ENCODE peak calls at places on chromosome X, in six cellular contexts. B, S, R, D, G and E are unnamed samples.
A peak's percentile ranks its signal among the peaks of the same experiment; 100 is the strongest.

GRCh38 chrX:112698946-112699345 is 19.2 kb upstream of the LHFPL1 start:
- DNase-seq in B (no peak), S (no peak), R (no peak), D (no peak), G (no peak), E (no peak)

GRCh38 chrX:1578511-1579173 is 12.8 kb upstream of the AKAP17A start:
- DNase-seq in B (peak; percentile 40), S (no peak), R (no peak), D (no peak), G (no peak), E (no peak)

GRCh38 chrX:131609480-131609879 is 65.6 kb downstream of the OR13H1 start:
- DNase-seq in B (no peak), S (no peak), R (no peak), D (no peak), G (no peak), E (no peak)

GRCh38 chrX:133709486-133709885 is 275.9 kb downstream of the GPC3 start:
- DNase-seq in B (no peak), S (no peak), R (no peak), D (no peak), G (no peak), E (no peak)

GRCh38 chrX:48703228-48703627 is 6.7 kb downstream of the SUV39H1 start:
- DNase-seq in B (no peak), S (no peak), R (no peak), D (peak; percentile 48), G (no peak), E (no peak)

GRCh38 chrX:102841706-102842003 is 95.4 kb upstream of the RAB40AL start:
- DNase-seq in B (no peak), S (no peak), R (no peak), D (no peak), G (no peak), E (no peak)

GRCh38 chrX:57906790-57907189 is 3.5 kb downstream of the ZXDA start:
- DNase-seq in B (no peak), S (no peak), R (no peak), D (no peak), G (peak; percentile 76), E (no peak)

GRCh38 chrX:101488796-101489195 is 3.5 kb downstream of the ARMCX4 start:
- DNase-seq in B (no peak), S (no peak), R (no peak), D (no peak), G (no peak), E (no peak)

GRCh38 chrX:27350476-27350875 is 112.7 kb downstream of the PPP4R3C start:
- DNase-seq in B (no peak), S (no peak), R (no peak), D (no peak), G (no peak), E (no peak)

DNA sequence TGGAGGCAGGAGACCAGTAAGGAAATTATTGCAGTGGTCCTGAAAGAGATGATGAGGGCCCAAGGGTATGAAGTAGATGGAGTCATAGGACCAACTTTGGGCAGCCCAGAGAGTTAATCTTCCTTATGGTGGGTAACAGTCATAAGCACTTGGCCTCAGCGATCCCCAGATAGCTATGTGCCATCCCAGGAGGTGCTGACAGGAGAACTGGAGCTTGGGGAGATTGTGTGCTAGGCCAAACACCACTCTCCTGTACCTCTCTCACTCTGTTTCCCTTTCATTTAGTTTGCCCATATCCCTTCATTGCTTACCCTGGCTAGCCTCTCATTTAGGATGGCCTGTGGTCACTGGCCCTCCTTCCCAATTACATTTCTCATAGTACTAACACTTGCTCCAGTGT is 60.0 kb downstream of the TMEM164 start:
- DNase-seq in B (no peak), S (no peak), R (no peak), D (no peak), G (no peak), E (no peak)
- H3K4me1 ChIP-seq in B (no peaks in the 10 kb centered on the region), S (peaks cover 7% of the 10 kb centered on the region), R (no peaks in the 10 kb centered on the region), D (no peaks in the 10 kb centered on the region), G (no peaks in the 10 kb centered on the region), E (no peaks in the 10 kb centered on the region)

DNA sequence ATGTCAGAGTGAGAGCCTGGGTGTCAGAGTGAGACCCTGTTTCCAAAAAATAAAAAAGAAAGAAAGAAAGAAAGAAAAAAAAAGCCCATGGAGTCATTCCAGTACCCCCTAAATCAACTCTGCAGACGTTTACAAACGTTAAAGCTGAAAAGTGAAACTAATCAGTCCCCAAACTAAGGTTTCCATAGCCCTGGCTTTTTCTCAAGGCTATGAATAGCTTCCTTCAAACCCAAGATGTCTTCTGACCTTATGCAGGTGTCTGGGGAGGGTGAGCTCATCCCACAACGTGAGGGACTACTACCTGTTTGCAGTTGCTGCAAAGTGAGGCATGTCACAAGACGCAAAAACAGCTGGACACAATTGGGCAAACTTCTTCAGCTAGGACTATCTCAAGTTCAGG is 144.0 kb downstream of the SH3KBP1 start:
- DNase-seq in B (no peak), S (no peak), R (no peak), D (no peak), G (no peak), E (no peak)
- H3K4me1 ChIP-seq in B (peaks cover 94% of the 10 kb centered on the region), S (no peaks in the 10 kb centered on the region), R (no peaks in the 10 kb centered on the region), D (no peaks in the 10 kb centered on the region), G (no peaks in the 10 kb centered on the region), E (no peaks in the 10 kb centered on the region)

DNA sequence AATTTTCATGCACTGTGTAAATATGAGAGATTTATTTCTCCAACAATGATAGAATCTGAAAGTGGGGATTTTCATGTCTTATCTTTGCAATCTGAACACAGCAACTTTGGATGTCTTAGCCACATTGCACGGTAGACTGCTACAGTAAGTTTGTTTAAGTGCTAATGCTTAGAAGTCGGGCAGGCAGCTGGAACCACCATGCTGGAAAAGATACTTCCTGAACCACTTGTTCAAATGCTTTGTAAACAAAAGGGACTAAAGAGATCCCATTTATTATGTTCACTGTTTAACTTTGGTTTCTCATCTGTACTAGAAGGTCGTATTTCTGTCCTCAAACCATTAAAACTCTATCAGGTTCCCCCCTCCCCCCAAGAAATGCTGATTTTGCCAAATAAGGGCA is 555.9 kb upstream of the DIPK2B start:
- DNase-seq in B (no peak), S (no peak), R (no peak), D (no peak), G (peak; percentile 31), E (peak; percentile 34)
- H3K4me1 ChIP-seq in B (peaks cover 42% of the 10 kb centered on the region), S (no peaks in the 10 kb centered on the region), R (no peaks in the 10 kb centered on the region), D (no peaks in the 10 kb centered on the region), G (peaks cover 84% of the 10 kb centered on the region), E (no peaks in the 10 kb centered on the region)

DNA sequence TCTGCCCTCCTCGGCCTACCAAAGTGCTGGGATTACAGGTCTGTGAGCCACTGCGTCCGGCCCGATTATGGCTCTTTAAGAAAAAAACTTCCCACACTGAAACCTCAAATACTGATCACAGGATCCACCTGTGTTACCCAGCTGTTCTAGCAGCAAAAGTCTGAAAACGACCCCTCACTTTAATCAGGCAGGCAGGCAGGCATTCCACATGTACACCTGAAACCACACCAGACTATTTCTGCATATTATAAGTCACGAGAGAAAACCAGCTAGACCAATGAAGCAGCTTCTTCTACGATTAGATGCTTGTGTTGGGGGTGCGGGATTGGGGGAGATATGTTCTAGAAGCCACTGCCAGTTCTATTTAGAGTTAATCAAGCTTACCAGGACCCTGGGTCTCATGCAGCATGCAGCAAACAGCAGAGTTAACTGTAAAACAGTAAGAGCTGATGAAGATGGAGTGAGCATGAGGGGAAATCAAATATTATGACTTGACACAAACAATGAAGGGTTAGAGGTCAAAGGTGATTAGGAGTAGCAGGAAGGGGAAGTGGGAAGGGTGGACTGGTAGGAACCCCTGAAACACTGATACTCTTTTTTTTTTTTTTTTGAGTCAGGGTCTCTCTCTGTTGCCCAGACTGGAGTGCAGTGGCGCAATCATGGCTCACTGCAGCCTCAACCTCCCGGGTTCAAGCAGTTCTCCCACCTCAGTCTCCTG is 18.9 kb upstream of the NKRF start:
- DNase-seq in B (no peak), S (no peak), R (no peak), D (no peak), G (no peak), E (no peak)
- H3K4me1 ChIP-seq in B (no peaks in the 10 kb centered on the region), S (no peaks in the 10 kb centered on the region), R (no peaks in the 10 kb centered on the region), D (no peaks in the 10 kb centered on the region), G (peaks cover 6% of the 10 kb centered on the region), E (no peaks in the 10 kb centered on the region)

GRCh38 chrX:75291611-75292010 is 17.7 kb downstream of the UPRT start:
- DNase-seq in B (no peak), S (no peak), R (no peak), D (no peak), G (no peak), E (no peak)

GRCh38 chrX:75301060-75301459 is 27.2 kb downstream of the UPRT start:
- DNase-seq in B (no peak), S (no peak), R (no peak), D (no peak), G (peak; percentile 36), E (no peak)

GRCh38 chrX:75297508-75297907 is 23.6 kb downstream of the UPRT start:
- DNase-seq in B (no peak), S (no peak), R (no peak), D (no peak), G (no peak), E (no peak)

DNA sequence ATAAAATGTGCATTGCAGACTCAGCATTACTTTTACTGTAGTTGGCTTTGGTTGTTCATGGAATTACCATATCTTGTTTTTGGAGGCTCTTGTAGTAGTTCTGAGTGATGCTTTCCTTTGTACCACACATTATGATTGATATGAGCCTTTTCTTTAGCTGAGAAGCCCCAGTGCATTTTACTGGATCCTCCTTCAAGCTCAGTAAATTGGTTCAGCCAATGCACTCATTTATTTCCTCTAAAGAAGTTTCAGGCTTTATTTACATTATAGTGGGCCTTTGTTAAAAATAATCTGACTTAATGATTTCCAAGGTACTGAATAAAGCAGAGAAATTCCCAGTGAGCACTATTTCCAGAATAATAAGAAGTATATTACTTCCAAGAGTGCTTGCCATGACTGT is 21.8 kb downstream of the UPRT start:
- DNase-seq in B (no peak), S (no peak), R (no peak), D (no peak), G (no peak), E (no peak)
- H3K4me1 ChIP-seq in B (no peaks in the 10 kb centered on the region), S (no peaks in the 10 kb centered on the region), R (no peaks in the 10 kb centered on the region), D (no peaks in the 10 kb centered on the region), G (no peaks in the 10 kb centered on the region), E (no peaks in the 10 kb centered on the region)

DNA sequence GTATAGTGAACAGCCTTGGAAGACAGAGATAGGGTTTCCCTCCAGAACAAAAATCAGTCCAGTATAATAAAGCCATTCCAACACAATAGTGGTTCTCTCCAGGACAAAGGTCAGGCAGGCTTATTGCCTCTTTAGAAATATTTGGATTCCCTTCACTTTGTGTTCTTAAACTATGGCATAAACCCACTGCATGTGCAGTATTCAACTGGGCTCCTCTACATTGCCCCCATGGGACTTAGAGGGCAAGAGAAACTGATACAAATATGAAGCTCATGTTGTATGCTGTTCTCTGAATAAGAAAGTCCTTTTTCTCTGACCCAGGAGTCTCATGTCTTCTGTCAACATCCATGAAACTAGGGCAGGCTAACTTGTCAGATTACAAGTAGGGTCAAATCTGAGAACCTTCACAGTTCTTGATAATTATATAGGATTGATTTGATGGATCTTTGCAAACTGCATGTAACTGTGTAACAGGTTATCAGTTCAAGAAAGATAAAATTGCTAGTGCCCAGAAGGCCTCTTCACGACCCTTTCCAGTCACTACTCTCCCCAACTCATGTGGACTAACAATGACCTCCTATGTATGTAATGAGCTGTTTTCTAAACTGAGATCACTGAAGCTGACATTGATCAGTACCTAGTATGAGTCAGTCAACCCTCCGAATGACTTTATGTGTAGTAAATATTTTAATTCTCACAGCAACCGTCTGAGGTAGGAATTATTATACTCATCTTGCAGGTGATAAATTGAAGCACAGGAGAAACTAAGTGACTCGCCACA is 31.9 kb upstream of the FAM9C start:
- DNase-seq in B (no peak), S (no peak), R (no peak), D (no peak), G (peak; percentile 51), E (no peak)
- H3K4me1 ChIP-seq in B (peaks cover 81% of the 10 kb centered on the region), S (no peaks in the 10 kb centered on the region), R (peaks cover 3% of the 10 kb centered on the region), D (no peaks in the 10 kb centered on the region), G (peaks cover 4% of the 10 kb centered on the region), E (no peaks in the 10 kb centered on the region)

GRCh38 chrX:10828640-10829039 is 208.3 kb upstream of the MID1 start:
- DNase-seq in B (no peak), S (peak; percentile 20), R (no peak), D (no peak), G (no peak), E (no peak)
- H3K4me1 ChIP-seq in B (no peaks in the 10 kb centered on the region), S (no peaks in the 10 kb centered on the region), R (no peaks in the 10 kb centered on the region), D (no peaks in the 10 kb centered on the region), G (peaks cover 2% of the 10 kb centered on the region), E (no peaks in the 10 kb centered on the region)

GRCh38 chrX:71541546-71542022 is 8.7 kb downstream of the OGT start:
- DNase-seq in B (no peak), S (no peak), R (no peak), D (no peak), G (peak; percentile 53), E (no peak)
- H3K4me1 ChIP-seq in B (peaks cover 72% of the 10 kb centered on the region), S (no peaks in the 10 kb centered on the region), R (peaks cover 3% of the 10 kb centered on the region), D (no peaks in the 10 kb centered on the region), G (peaks cover 21% of the 10 kb centered on the region), E (no peaks in the 10 kb centered on the region)